ENCODE peak calls at places on chromosomes 3 and 15, in five cellular contexts. M is BE2C, I is right cardiac atrium, O is NCI-H345, T is HFFc6. X is an unnamed sample.

GRCh38 chr3:30934208-30934550 is 39.7 kb upstream of the GADL1 start:
- DNase-seq in O (peak), M (no peak), I (no peak), T (peak), X (peak)

GRCh38 chr3:66665021-66665695 is 164.3 kb upstream of the LRIG1 start:
- DNase-seq in I (no peak), T (no peak), O (no peak), M (no peak), X (no peak)

GRCh38 chr3:119600732-119601131 is 3.0 kb downstream of the PLA1A start:
- DNase-seq in O (no peak), I (peak), T (no peak), M (peak), X (no peak)

GRCh38 chr3:46692566-46692983 is 904 bp downstream of the ALS2CL start:
- DNase-seq in O (no peak), T (peak), I (no peak), M (no peak), X (no peak)

GRCh38 chr15:55816017-55816416 is 73.1 kb upstream of the PRTG start:
- DNase-seq in M (no peak), T (peak), I (no peak), O (no peak), X (no peak)

GRCh38 chr3:140185375-140185774 is 250.4 kb downstream of the CLSTN2 start:
- DNase-seq in I (no peak), M (no peak), T (no peak), O (no peak), X (no peak)

GRCh38 chr3:42230860-42231259 is 35.1 kb downstream of the CCK start:
- DNase-seq in O (no peak), M (no peak), I (no peak), T (no peak), X (no peak)

GRCh38 chr3:20669184-20669583 is 483.2 kb upstream of the SGO1 start:
- DNase-seq in T (no peak), I (peak), O (no peak), M (no peak), X (no peak)

GRCh38 chr15:23595368-23595767 is 29.9 kb downstream of the MKRN3 start:
- DNase-seq in M (no peak), I (no peak), O (no peak), T (no peak), X (no peak)

GRCh38 chr3:61715886-61716527 is 154.6 kb downstream of the PTPRG start:
- DNase-seq in I (no peak), T (no peak), M (no peak), O (peak), X (no peak)

GRCh38 chr3:41350441-41350840 is 151.1 kb downstream of the CTNNB1 start:
- DNase-seq in T (no peak), M (no peak), I (no peak), O (no peak), X (no peak)

GRCh38 chr15:60519218-60519617 is 40.3 kb upstream of the ICE2 start:
- DNase-seq in O (no peak), I (no peak), M (no peak), T (peak), X (no peak)

GRCh38 chr15:40343512-40343911 is 2.8 kb upstream of the CCDC9B start:
- DNase-seq in I (peak), T (peak), M (no peak), O (no peak), X (no peak)

GRCh38 chr15:39247574-39247973 is 333.3 kb upstream of the THBS1 start:
- DNase-seq in T (peak), M (no peak), O (no peak), I (no peak), X (no peak)

GRCh38 chr3:151612119-151612518 is 121.6 kb upstream of the AADACL2 start:
- DNase-seq in T (no peak), I (no peak), M (no peak), O (no peak), X (no peak)

GRCh38 chr15:32987067-32987466 is 207.4 kb downstream of the FMN1 start:
- DNase-seq in T (no peak), I (no peak), M (no peak), O (no peak), X (no peak)

GRCh38 chr3:143814358-143814968 is 33.8 kb downstream of the SLC9A9 start:
- DNase-seq in T (no peak), M (no peak), O (no peak), I (no peak), X (no peak)

GRCh38 chr3:126259411-126260391 is 79.3 kb upstream of the ALDH1L1 start:
- DNase-seq in O (no peak), I (peak), M (peak), T (no peak), X (no peak)

GRCh38 chr15:75208501-75209288 is 7.0 kb downstream of the C15orf39 start:
- DNase-seq in I (peak), O (no peak), T (no peak), M (no peak), X (no peak)